ENCODE peak calls at places on chromosomes 7 and 10, in five cellular contexts. K is IMR-90, S is neuronal stem cell, H is mesendoderm, J is H9. X is an unnamed sample.

GRCh38 chr7:11343818-11344413 is 370.2 kb downstream of the PHF14 start:
- DNase-seq in J (no peak), K (peak; percentile 26), H (peak; percentile 53), S (peak; percentile 65), X (peak; percentile 54)

GRCh38 chr10:77554996-77555397 is 82.6 kb downstream of the KCNMA1 start:
- DNase-seq in J (no peak), H (no peak), K (peak; percentile 46), S (no peak), X (no peak)

GRCh38 chr10:31808258-31809218 is 120.1 kb downstream of the ARHGAP12 start:
- DNase-seq in J (no peak), H (peak; percentile 46), S (peak; percentile 47), K (peak; percentile 80), X (peak; percentile 80)

GRCh38 chr10:71213761-71214440 is 1.5 kb downstream of the UNC5B start:
- DNase-seq in K (peak; percentile 80), S (no peak), H (peak; percentile 77), J (no peak), X (peak; percentile 89)

GRCh38 chr10:132984008-132984295 is 41.6 kb upstream of the CFAP46 start:
- DNase-seq in S (no peak), K (no peak), J (no peak), H (no peak), X (no peak)

GRCh38 chr10:68367121-68367520 is 34.4 kb upstream of the PBLD start:
- DNase-seq in H (no peak), J (no peak), S (no peak), K (no peak), X (no peak)

GRCh38 chr7:29607889-29608288 is 44.3 kb downstream of the PRR15 start:
- DNase-seq in K (no peak), H (peak; percentile 69), S (no peak), J (no peak), X (peak; percentile 52)

GRCh38 chr7:151813445-151813844 is 63.5 kb downstream of the PRKAG2 start:
- DNase-seq in J (no peak), H (no peak), S (no peak), K (no peak), X (no peak)

GRCh38 chr7:117873056-117873932 is at the start of gene CTTNBP2:
- DNase-seq in H (peak; percentile 60), J (peak; percentile 65), S (peak; percentile 65), K (peak; percentile 59), X (peak; percentile 60)

GRCh38 chr10:30454744-30455498 is 20.9 kb downstream of the MAP3K8 start:
- DNase-seq in S (no peak), H (no peak), K (peak; percentile 86), J (no peak), X (peak; percentile 49)

GRCh38 chr7:73746378-73746777 is 7.8 kb upstream of the ABHD11 start:
- DNase-seq in H (no peak), K (no peak), J (no peak), S (no peak), X (no peak)

GRCh38 chr10:124193309-124193696 is 99.9 kb upstream of the CHST15 start:
- DNase-seq in J (no peak), H (no peak), S (no peak), K (no peak), X (no peak)

GRCh38 chr10:110556296-110556695 is 11.2 kb upstream of the SMC3 start:
- DNase-seq in J (no peak), S (no peak), H (no peak), K (no peak), X (no peak)

GRCh38 chr10:26555719-26556368 is 117.7 kb downstream of the APBB1IP start:
- DNase-seq in H (no peak), K (no peak), J (no peak), S (no peak), X (no peak)

GRCh38 chr7:135168001-135168400 is 2.5 kb downstream of the CYREN start:
- DNase-seq in H (no peak), S (no peak), J (no peak), K (no peak), X (no peak)

GRCh38 chr7:50362712-50363282 is 58.3 kb downstream of the IKZF1 start:
- DNase-seq in H (peak; percentile 56), S (no peak), J (no peak), K (no peak), X (no peak)

GRCh38 chr10:56881218-56881617 is 520.2 kb upstream of the ZWINT start:
- DNase-seq in J (no peak), H (no peak), S (no peak), K (no peak), X (no peak)

GRCh38 chr7:98217623-98218582 is 6.7 kb downstream of the BHLHA15 start:
- DNase-seq in J (no peak), K (no peak), S (no peak), H (no peak), X (no peak)

GRCh38 chr10:47449979-47450378 is 33.9 kb downstream of the ANXA8 start:
- DNase-seq in H (no peak), K (no peak), J (peak; percentile 19), S (no peak), X (no peak)

GRCh38 chr10:78553792-78554191 is 515.0 kb upstream of the ZMIZ1 start:
- DNase-seq in H (peak; percentile 72), S (no peak), J (no peak), K (no peak), X (no peak)

GRCh38 chr10:106189254-106189653 is 975.3 kb downstream of the SORCS1 start:
- DNase-seq in H (peak; percentile 77), S (peak; percentile 30), K (no peak), J (peak; percentile 62), X (peak; percentile 2)

GRCh38 chr7:117277576-117277975 is 45.3 kb downstream of the WNT2 start:
- DNase-seq in S (no peak), K (no peak), H (no peak), J (no peak), X (no peak)

GRCh38 chr10:3668276-3668960 is 116.6 kb downstream of the KLF6 start:
- DNase-seq in H (peak; percentile 98), J (peak; percentile 90), K (peak; percentile 84), S (no peak), X (peak; percentile 81)

GRCh38 chr7:120733143-120733542 is 124.8 kb downstream of the TSPAN12 start:
- DNase-seq in J (no peak), K (peak; percentile 96), S (no peak), H (peak; percentile 17), X (peak; percentile 85)

GRCh38 chr7:156639426-156640256 is 933 bp upstream of the RNF32 start:
- DNase-seq in S (no peak), J (peak; percentile 45), K (no peak), H (no peak), X (no peak)

GRCh38 chr10:120477006-120477722 is 20.1 kb downstream of the PLPP4 start:
- DNase-seq in J (peak; percentile 9), K (no peak), S (no peak), H (no peak), X (peak; percentile 84)

GRCh38 chr10:124152139-124152780 is 58.9 kb upstream of the CHST15 start:
- DNase-seq in S (no peak), K (peak; percentile 19), H (peak; percentile 66), J (peak; percentile 46), X (peak; percentile 77)

GRCh38 chr10:33484787-33485186 is 150.3 kb upstream of the NRP1 start:
- DNase-seq in J (no peak), S (no peak), K (peak; percentile 66), H (peak; percentile 42), X (peak; percentile 75)

GRCh38 chr7:119482209-119482608 is 790.8 kb upstream of the KCND2 start:
- DNase-seq in K (no peak), S (peak; percentile 17), J (peak; percentile 77), H (peak; percentile 82), X (peak; percentile 42)

GRCh38 chr10:108392286-108392685 is 1227.8 kb upstream of the SORCS1 start:
- DNase-seq in H (no peak), J (no peak), K (peak; percentile 36), S (no peak), X (peak; percentile 25)

GRCh38 chr10:69333205-69333604 is 54.9 kb downstream of the HK1 start:
- DNase-seq in J (peak; percentile 81), S (no peak), H (peak; percentile 96), K (no peak), X (peak; percentile 78)

GRCh38 chr7:44693641-44694313 is 54.9 kb upstream of the ZMIZ2 start:
- DNase-seq in J (no peak), S (no peak), K (peak; percentile 85), H (peak; percentile 39), X (peak; percentile 41)

DNA sequence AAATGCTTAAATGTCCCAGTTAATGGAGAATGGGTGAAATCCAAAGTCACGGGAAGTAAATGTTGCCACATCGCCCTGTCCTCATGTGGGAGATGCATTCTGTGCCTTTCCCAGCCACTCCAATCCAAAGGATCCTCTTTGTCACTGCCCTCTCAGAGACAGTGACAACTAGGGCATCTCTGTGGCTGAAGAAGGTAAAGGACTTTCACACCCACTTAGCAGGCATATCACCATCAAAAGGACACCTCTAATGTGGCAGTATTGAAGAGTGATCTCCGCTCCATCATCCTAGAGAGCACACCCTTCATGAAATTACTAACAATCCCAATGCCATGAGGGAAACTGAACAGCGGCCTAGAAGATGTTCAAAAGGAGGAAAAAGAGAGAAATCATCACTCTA is 13.6 kb downstream of the ATXN7L1 start:
- DNase-seq in S (no peak), H (peak; percentile 78), J (no peak), K (no peak), X (no peak)
- H2AK5ac ChIP-seq in S (no peak overlapping the region), H (no peak overlapping the region), J (no peak overlapping the region), K (no peak overlapping the region), X (no peak overlapping the region)

DNA sequence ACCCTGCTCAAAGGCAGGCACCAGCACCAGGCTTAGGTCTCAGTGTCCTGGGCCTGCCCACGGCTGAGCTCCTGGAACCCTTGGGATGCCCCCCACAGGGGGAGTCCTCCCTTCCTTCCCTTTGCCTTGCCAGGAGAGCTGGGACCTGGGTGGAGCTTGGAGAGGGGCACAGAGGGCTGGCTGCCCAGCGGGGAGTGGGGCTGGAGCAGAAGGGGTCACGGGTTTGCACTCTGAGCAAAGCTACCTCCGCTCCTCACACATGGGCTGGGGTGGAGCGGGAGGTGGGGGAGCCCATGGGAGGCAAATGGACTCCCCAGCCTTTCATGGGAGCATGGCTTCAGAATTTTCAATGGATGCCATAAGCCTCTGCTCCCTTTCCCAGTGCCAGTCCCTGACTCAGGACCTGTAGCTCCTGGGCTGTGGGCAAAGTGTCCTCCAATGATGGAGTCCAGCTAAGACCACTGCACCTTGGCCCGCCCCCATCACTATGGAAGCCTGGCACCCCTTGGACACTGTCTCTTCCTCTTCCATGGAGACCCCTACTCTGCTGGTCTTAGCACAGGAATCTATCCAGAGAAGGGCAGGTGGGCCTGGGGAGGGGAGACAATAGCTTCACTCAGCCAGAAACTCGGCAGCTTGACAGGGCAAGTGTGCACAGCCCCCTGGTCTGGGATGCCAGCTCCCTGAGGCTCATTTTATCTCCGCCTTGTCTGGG is 39.9 kb downstream of the LDB3 start:
- DNase-seq in S (no peak), H (no peak), J (no peak), K (no peak), X (no peak)
- H2AK5ac ChIP-seq in S (peak overlapping the region; percentile 90), H (no peak overlapping the region), J (no peak overlapping the region), K (no peak overlapping the region), X (no peak overlapping the region)

GRCh38 chr7:102189756-102190155 is 96.9 kb upstream of the SH2B2 start:
- DNase-seq in J (no peak), K (no peak), H (no peak), S (no peak), X (no peak)
- H2AK5ac ChIP-seq in J (no peak overlapping the region), K (no peak overlapping the region), H (no peak overlapping the region), S (no peak overlapping the region), X (no peak overlapping the region)

DNA sequence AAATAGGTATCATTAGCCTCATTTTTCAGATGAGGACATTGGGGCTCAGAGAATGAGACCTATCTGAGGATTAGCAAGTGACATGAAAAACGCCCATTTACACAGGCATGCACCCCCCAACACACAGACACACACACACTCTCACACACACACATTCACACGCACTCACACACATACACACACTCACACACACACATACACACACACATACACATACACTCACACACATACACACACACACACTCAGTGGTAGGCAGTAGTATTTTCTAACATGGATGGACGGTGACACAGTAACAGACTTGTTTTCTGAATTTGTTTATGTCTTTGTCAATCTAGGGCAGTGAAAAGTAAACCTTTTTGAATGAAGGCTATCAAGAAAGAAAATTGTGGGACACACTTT is 21.3 kb downstream of the DGKI start:
- DNase-seq in S (no peak), H (no peak), J (no peak), K (no peak), X (no peak)
- H2AK5ac ChIP-seq in S (no peak overlapping the region), H (no peak overlapping the region), J (no peak overlapping the region), K (peak overlapping the region; percentile 31), X (no peak overlapping the region)